ENCODE peak calls at places on chromosomes 11 and 22, in five cellular contexts. F, U, S, V and A are unnamed samples.
A peak's percentile ranks its signal among the peaks of the same experiment; 100 is the strongest.

GRCh38 chr11:126058090-126058489 is 4.6 kb downstream of the CDON start:
- DNase-seq in F (no peak), U (no peak), S (no peak), V (no peak), A (no peak)

GRCh38 chr22:41446057-41446501 is 522 bp downstream of the TOB2 start:
- DNase-seq in F (peak; percentile 3), U (no peak), S (no peak), V (peak; percentile 24), A (no peak)

GRCh38 chr22:16800358-16800757 is 24.9 kb downstream of the XKR3 start:
- DNase-seq in F (no peak), U (no peak), S (no peak), V (no peak), A (no peak)

GRCh38 chr11:107961480-107961879 is 33.2 kb downstream of the RAB39A start:
- DNase-seq in F (no peak), U (no peak), S (no peak), V (no peak), A (no peak)

GRCh38 chr11:118895093-118896039 is 11.7 kb downstream of the CXCR5 start:
- DNase-seq in F (peak; percentile 17), U (peak; percentile 62), S (no peak), V (peak; percentile 50), A (no peak)

GRCh38 chr22:38403806-38404205 is 51.2 kb downstream of the KCNJ4 start:
- DNase-seq in F (no peak), U (no peak), S (no peak), V (peak; percentile 96), A (no peak)

GRCh38 chr11:127044535-127044934 is 44.0 kb upstream of the KIRREL3 start:
- DNase-seq in F (no peak), U (no peak), S (no peak), V (no peak), A (no peak)

GRCh38 chr11:121540627-121541026 is 87.9 kb upstream of the SORL1-AS1 start:
- DNase-seq in F (no peak), U (no peak), S (no peak), V (no peak), A (no peak)

GRCh38 chr22:46294784-46295183 is 1.9 kb upstream of the GTSE1 start:
- DNase-seq in F (no peak), U (no peak), S (no peak), V (no peak), A (no peak)

GRCh38 chr11:94731921-94732601 is 36.1 kb upstream of the AMOTL1 start:
- DNase-seq in F (no peak), U (no peak), S (peak; percentile 76), V (no peak), A (peak; percentile 65)

GRCh38 chr11:130677486-130678153 is 229.2 kb downstream of the ADAMTS15 start:
- DNase-seq in F (no peak), U (no peak), S (peak; percentile 59), V (no peak), A (peak; percentile 67)